ENCODE peak calls at places on chromosomes 6 and 20, in five cellular contexts. H is ovary, C is suprapubic skin, F is IMR-90, B is HCT116. S is an unnamed sample. For H3K9me3, the result is how much of the 10 kb centered on the place peaks cover.

GRCh38 chr6:142551145-142551811 is 249.5 kb downstream of the ADGRG6 start:
- DNase-seq in H (no peak), C (no peak), F (no peak), B (peak), S (no peak)

GRCh38 chr6:47308674-47309325 is 905 bp downstream of the TNFRSF21 start:
- DNase-seq in H (peak), C (peak), F (peak), B (no peak), S (peak)

GRCh38 chr6:158819213-158819976 is at the start of gene EZR:
- DNase-seq in H (peak), C (peak), F (peak), B (peak), S (peak)

GRCh38 chr20:42604998-42605970 is 584.4 kb downstream of the PTPRT start:
- DNase-seq in H (no peak), C (no peak), F (no peak), B (no peak), S (no peak)

GRCh38 chr6:38715016-38715809 is at the start of gene DNAH8:
- DNase-seq in H (no peak), C (no peak), F (no peak), B (no peak), S (peak)

GRCh38 chr6:151101811-151102694 is 137.7 kb upstream of the AKAP12 start:
- DNase-seq in H (no peak), C (no peak), F (no peak), B (no peak), S (no peak)

GRCh38 chr6:85995339-85996033 is 352.8 kb upstream of the SYNCRIP start:
- DNase-seq in H (no peak), C (no peak), F (no peak), B (no peak), S (no peak)

GRCh38 chr6:111087106-111087835 is at the start of gene SLC16A10:
- DNase-seq in H (peak), C (peak), F (no peak), B (peak), S (peak)

GRCh38 chr6:35036828-35037095 is 104.4 kb downstream of the TCP11 start:
- DNase-seq in H (no peak), C (no peak), F (no peak), B (no peak), S (no peak)

GRCh38 chr20:1862665-1863059 is 32.5 kb upstream of the SIRPA start:
- DNase-seq in H (no peak), C (no peak), F (no peak), B (no peak), S (no peak)

DNA sequence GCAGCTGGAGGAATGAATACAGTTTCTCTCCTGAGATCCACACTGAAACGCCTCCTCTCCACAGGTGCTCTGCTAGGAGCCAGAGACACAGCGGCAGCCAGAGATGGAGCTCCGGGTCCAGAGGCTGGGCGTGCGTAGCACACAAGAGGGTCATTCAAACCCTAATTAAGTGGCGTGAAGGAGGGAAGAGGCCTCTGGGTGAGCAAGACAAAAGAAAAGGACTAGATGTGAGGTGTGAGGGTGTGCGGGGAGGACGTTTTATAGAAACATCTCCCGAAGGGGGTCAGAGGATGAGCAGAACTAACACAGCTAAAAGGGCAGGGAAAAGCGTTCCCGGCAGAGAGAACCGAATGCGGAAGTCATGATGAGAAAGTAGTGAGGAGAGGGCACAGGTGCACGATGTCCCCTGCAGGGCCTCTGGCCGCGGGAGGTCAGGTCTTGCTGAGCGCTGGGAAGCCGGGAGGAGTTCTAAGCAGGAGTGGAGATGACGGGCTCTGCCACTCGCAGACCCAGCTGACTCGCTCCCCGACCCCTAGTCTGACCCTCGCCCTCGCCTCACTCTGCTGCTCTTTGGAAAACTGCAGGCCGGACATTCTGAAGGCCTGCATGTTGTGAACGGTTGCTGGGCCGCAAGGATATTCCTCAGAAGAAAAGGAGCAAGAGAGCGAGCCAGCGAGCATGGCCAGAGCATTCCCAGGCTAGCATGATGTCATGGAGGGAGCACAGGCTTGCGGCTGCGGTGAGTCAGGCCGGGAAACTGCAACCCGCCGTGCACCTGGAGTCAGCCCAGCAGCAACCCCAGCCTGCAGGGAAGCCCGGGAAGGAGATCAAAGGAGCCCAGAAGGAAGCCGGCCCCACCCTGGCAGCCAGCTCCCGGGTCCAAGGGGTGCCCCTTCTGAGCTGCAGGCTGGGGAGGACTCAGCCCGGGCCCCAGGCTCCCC is 54.2 kb downstream of the BMP7 start:
- DNase-seq in H (peak), C (peak), F (peak), B (peak), S (peak)
- H3K27ac ChIP-seq in H (no peak), C (no peak), F (no peak), B (peak), S (no peak)

DNA sequence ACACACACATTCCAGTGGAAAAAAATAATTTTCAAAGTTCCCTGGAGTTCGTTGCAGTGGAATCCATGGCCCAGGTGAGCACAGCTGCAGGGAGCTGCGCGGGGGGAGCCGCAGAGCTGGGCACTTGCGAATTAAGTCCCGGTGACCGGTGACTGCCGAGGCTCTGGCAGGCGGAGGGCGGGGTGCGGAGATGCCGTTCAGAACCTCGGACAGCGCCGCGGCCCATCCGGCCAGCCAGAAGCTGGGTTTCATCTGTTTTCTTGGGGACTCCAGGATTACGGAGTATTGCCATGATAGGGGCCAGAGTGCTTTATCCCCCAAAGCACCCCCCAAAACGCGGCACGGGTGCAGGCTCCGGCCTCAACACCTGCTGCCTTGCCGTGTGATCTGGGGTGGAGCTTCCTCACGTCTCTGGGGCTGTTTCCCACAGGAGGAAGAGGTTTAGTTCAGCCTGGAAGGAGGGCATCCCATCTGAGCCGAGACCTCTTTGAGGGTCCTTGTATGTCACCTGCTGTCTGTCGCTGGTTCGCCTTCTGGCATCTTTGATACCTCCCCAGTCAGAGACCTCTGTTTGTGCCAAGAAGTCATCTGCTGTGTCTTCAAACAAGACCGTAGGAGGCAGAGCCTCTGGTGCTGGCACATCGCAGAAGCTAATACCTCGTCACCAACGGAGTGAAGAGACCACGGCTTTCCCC is 99.4 kb downstream of the YTHDF1 start:
- DNase-seq in H (no peak), C (no peak), F (peak), B (no peak), S (peak)
- TF ChIP-seq POLR2A in H (no peak), C (no peak), F (no peak), B (no peak), S (no peak)

DNA sequence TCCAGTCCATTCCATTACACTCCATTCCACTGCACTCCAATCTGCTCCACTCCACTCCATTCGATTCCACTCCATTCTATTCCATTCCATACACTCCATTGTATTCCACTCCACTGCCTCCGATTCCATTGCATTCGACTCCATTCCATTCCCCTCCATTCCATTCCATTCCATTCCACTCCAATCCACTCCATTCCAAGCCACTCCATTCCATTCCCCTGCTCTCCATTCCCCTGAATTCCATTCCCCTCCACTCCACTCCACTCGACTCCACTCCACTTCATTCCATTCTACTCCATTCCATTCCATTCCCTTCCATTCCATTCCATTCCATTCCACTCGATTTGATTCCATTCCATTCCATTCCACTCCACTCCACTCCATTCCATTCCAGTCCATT is 25.7 kb upstream of the DEFB125 start:
- DNase-seq in H (no peak), C (no peak), F (no peak), B (no peak), S (no peak)
- H3K9me3 ChIP-seq in H (under half), C (under half), F (under half), B (under half), S (under half)

DNA sequence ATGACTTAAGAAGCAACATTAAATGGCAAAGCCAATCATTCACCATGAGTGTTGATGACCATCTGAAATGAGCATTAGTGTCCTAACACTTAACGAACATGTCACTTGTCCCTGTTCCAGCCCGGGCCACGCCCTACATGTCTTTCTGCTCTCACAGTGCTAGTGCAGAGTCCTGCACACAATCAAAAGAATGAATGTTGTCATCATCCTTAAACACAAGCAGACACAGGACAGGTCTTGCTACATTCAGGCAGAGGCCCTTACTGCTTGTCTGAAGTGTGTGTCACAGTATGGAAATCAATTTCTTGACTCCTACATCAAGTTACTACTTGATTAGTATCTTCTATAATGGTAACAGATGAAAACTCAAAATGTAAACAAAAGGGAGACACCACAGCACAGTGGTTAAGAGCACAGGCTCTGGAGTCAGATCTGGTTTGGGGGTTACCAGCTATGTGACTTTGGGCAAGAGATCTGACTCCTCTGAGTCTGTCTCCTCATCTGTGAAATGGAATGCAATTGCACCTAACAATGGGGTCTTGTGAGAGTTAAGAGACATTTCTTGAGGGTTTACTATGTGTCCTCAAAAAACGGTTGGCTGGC is 17.4 kb downstream of the UBE2V1 start:
- DNase-seq in H (no peak), C (peak), F (no peak), B (no peak), S (no peak)
- H3K27ac ChIP-seq in H (no peak), C (peak), F (no peak), B (no peak), S (no peak)

GRCh38 chr20:31595654-31596411 is 9.3 kb upstream of the ID1 start:
- DNase-seq in H (peak), C (peak), F (peak), B (peak), S (peak)
- TF ChIP-seq POLR2A in H (no peak), C (peak), F (peak), B (peak), S (no peak)

S was measured in testis.